ENCODE peak calls at places on chromosomes 6 and 20, in nine cellular contexts. D is CD8-positive, alpha-beta T cell; Z is AG09319; I is neural crest cell; X is AG09309; O is epithelial cell of esophagus; F is PC-9; B is GM20000; R is foreskin fibroblast. K is an unnamed sample.

GRCh38 chr20:2156666-2157624 is 55.3 kb downstream of the STK35 start:
- DNase-seq in D (no peak), B (no peak), I (no peak), O (peak), R (peak), Z (no peak), X (no peak), F (no peak), K (no peak)

GRCh38 chr6:105995403-105995699 is 90.8 kb upstream of the PRDM1 start:
- DNase-seq in R (no peak), D (no peak), X (no peak), B (no peak), Z (no peak), F (no peak), O (no peak), I (no peak), K (no peak)

GRCh38 chr20:36919715-36920333 is 31.7 kb downstream of the SAMHD1 start:
- DNase-seq in F (peak), O (peak), Z (no peak), I (peak), D (no peak), X (no peak), R (peak), B (peak), K (peak)

GRCh38 chr6:154878866-154879491 is 116.1 kb upstream of the TIAM2 start:
- DNase-seq in Z (no peak), I (no peak), F (no peak), O (peak), X (no peak), B (no peak), R (peak), D (no peak), K (no peak)

GRCh38 chr6:148835920-148836441 is 89.2 kb downstream of the UST start:
- DNase-seq in X (peak), F (no peak), Z (peak), O (peak), D (no peak), B (peak), R (peak), I (no peak), K (no peak)

GRCh38 chr20:47503685-47504084 is 2.0 kb downstream of the NCOA3 start:
- DNase-seq in I (no peak), B (no peak), O (no peak), Z (no peak), F (no peak), D (no peak), X (no peak), R (no peak), K (no peak)

GRCh38 chr6:3568396-3569082 is 111.7 kb upstream of the SLC22A23 start:
- DNase-seq in X (no peak), F (no peak), R (no peak), D (no peak), O (no peak), I (no peak), Z (no peak), B (no peak), K (no peak)

GRCh38 chr20:25191051-25191450 is 4.5 kb upstream of the ENTPD6 start:
- DNase-seq in O (no peak), I (no peak), R (no peak), X (no peak), D (no peak), B (no peak), F (no peak), Z (no peak), K (no peak)

GRCh38 chr20:44747166-44748004 is 1.7 kb downstream of the KCNK15 start:
- DNase-seq in F (peak), B (peak), Z (no peak), D (peak), I (peak), R (peak), X (no peak), O (peak), K (peak)

GRCh38 chr20:20490673-20491072 is 122.8 kb downstream of the INSM1 start:
- DNase-seq in O (no peak), D (no peak), Z (no peak), X (no peak), R (no peak), B (no peak), F (no peak), I (no peak), K (no peak)

GRCh38 chr6:51536728-51537127 is 550.7 kb downstream of the PKHD1 start:
- DNase-seq in O (no peak), F (no peak), Z (no peak), I (no peak), B (no peak), D (no peak), X (no peak), R (no peak), K (no peak)

GRCh38 chr6:51542466-51542865 is 544.9 kb downstream of the PKHD1 start:
- DNase-seq in O (no peak), Z (no peak), B (no peak), I (no peak), D (no peak), F (no peak), X (no peak), R (no peak), K (no peak)

DNA sequence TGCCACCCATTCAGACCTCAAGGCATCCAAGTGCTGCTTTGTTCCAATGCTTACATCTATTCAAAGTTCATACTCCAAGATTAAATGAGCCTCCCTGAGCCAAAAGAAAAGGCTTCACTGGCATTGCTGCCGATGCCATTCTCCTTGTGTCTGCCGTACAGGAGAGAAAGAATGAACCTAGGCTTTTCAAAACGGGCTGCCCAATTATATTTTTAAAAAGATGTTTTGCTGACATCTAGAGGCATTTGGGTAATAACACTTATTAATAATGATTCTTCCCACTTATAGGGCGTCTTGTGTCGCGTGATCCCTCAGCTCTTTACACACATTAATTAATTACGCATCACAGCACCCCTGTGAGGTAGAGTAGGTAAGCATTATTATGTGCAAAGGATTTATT is 545.6 kb downstream of the PKHD1 start:
- DNase-seq in Z (no peak), O (peak), R (no peak), X (no peak), I (peak), F (no peak), D (no peak), B (no peak), K (no peak)
- TF ChIP-seq CTCF in Z (no peak), O (peak), R (no peak), X (no peak), I (peak), F (peak), D (no peak), B (no peak), K (no peak)

GRCh38 chr6:53378208-53378607 is 29.5 kb upstream of the ELOVL5 start:
- DNase-seq in X (no peak), Z (no peak), O (no peak), I (no peak), F (no peak), D (no peak), R (no peak), B (no peak), K (no peak)
- TF ChIP-seq CTCF in X (no peak), Z (no peak), O (no peak), I (no peak), F (no peak), D (no peak), R (no peak), B (no peak), K (no peak)

GRCh38 chr20:33296206-33296605 is 13.2 kb downstream of the BPIFB1 start:
- DNase-seq in D (no peak), B (no peak), X (no peak), Z (no peak), F (no peak), R (peak), I (no peak), O (no peak), K (no peak)
- TF ChIP-seq CTCF in D (no peak), B (no peak), X (no peak), Z (no peak), F (no peak), R (no peak), I (no peak), O (no peak), K (no peak)

GRCh38 chr6:20212392-20213111 is at the start of gene MBOAT1:
- DNase-seq in D (peak), Z (peak), O (peak), X (peak), F (peak), I (peak), B (peak), R (peak), K (peak)
- TF ChIP-seq CTCF in D (no peak), Z (peak), O (no peak), X (no peak), F (no peak), I (peak), B (no peak), R (no peak), K (no peak)

GRCh38 chr6:42996513-42996912 is 12.1 kb downstream of the PPP2R5D start:
- DNase-seq in B (no peak), O (no peak), F (no peak), D (no peak), I (no peak), R (peak), X (no peak), Z (no peak), K (no peak)
- TF ChIP-seq CTCF in B (no peak), O (no peak), F (no peak), D (no peak), I (no peak), R (no peak), X (peak), Z (no peak), K (no peak)

DNA sequence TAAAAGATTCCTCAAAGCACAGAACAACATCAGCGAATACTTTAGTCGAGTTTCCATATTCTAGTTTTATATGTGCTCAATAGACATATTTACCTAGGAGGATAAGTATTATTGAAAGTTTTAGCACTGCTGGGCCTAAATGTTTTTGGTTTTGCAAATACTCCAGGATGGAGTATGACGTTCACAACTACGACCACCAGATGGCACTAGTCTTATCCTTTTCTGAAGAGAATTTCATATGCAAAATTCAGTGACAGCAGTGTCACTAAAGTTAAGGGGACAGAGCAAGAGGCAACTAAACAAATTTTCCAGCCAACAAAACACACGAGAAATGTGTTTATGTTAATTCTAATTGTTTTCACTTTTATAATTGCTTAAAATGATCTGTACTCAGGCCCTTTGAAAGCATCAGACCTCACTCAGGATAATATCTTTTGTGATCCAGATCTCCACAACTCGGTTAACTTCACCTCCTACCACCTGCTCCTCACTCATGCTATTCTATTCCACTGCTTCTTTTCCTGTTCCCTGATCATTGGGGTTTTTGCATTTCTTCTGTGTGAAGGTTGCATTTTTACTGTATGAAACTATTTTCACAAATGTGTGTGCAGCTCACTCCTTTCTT is 220.8 kb downstream of the TRDN start:
- DNase-seq in X (peak), Z (peak), I (peak), O (peak), B (peak), D (peak), R (peak), F (peak), K (peak)
- TF ChIP-seq CTCF in X (peak), Z (peak), I (peak), O (peak), B (peak), D (peak), R (peak), F (peak), K (peak)

DNA sequence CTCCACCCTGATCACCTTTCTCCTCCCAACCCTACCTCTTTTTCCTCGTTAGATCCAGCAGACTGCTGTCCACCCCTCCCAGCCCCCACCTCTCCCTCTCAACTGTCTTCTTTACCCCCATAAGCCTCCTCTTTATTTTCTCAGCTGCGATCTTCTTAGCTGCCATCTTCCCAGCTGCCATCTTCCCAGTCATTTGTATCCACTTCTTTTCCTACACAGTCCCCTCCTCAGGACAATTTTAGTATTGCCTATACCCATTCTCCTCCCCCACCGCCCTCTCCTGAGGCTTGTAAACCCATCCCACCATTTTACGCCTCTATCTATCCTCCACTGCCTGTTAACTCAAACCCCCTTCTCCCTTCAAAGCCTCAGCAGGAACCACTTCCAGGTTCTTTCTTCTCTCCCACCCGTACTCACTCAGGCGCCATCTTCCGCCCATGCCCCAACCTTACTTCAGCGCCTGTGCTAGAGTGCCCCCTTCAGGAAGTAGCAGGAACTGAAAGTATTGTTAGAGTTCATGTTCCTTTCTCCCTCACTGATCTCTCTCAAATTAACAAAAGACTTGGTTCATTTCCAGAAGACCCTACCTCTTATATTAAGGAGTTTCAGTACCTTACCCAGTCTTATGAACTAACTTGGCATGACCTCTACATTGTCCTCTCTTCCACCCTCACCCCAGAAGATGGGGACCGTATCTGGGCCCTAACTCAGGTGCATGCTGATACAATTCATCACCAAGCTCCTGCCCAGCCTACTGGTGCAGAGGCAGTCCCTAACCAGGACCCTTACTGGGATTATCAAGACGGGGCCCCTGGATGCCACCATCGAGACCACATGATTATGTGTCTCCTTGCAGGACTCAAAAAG is 236.0 kb downstream of the ADGRG6 start:
- DNase-seq in D (no peak), O (peak), F (peak), B (no peak), X (no peak), I (no peak), Z (no peak), R (peak), K (no peak)
- TF ChIP-seq CTCF in D (no peak), O (peak), F (peak), B (no peak), X (peak), I (peak), Z (peak), R (peak), K (peak)

GRCh38 chr6:136652656-136653055 is 102.4 kb upstream of the MAP7 start:
- DNase-seq in I (no peak), F (no peak), R (no peak), X (no peak), Z (no peak), D (no peak), O (no peak), B (no peak), K (no peak)

GRCh38 chr6:136655251-136656014 is 105.2 kb upstream of the MAP7 start:
- DNase-seq in X (no peak), R (no peak), B (no peak), I (no peak), F (no peak), O (no peak), Z (no peak), D (no peak), K (no peak)

GRCh38 chr6:136651982-136652381 is 101.8 kb upstream of the MAP7 start:
- DNase-seq in X (no peak), O (no peak), F (no peak), I (no peak), D (no peak), R (no peak), B (no peak), Z (no peak), K (no peak)

GRCh38 chr6:136656121-136656520 is 105.9 kb upstream of the MAP7 start:
- DNase-seq in D (no peak), X (no peak), O (no peak), B (no peak), Z (no peak), F (no peak), I (no peak), R (no peak), K (no peak)

GRCh38 chr6:136654086-136654485 is 103.9 kb upstream of the MAP7 start:
- DNase-seq in O (no peak), D (no peak), F (no peak), X (no peak), R (no peak), B (no peak), I (no peak), Z (no peak), K (no peak)
- TF ChIP-seq CTCF in O (no peak), D (no peak), F (peak), X (no peak), R (no peak), B (no peak), I (peak), Z (no peak), K (no peak)

GRCh38 chr6:44135875-44136274 is 8.5 kb downstream of the TMEM63B start:
- DNase-seq in B (no peak), X (no peak), O (no peak), I (no peak), R (no peak), D (no peak), Z (no peak), F (no peak), K (no peak)
- TF ChIP-seq CTCF in B (no peak), X (no peak), O (no peak), I (no peak), R (no peak), D (no peak), Z (no peak), F (no peak), K (no peak)

GRCh38 chr6:54621285-54621684 is 225.3 kb upstream of the FAM83B start:
- DNase-seq in F (peak), I (no peak), X (no peak), Z (no peak), D (no peak), O (peak), B (no peak), R (no peak), K (no peak)
- TF ChIP-seq CTCF in F (peak), I (peak), X (peak), Z (no peak), D (no peak), O (peak), B (no peak), R (peak), K (peak)

K was measured in nephron progenitor cell.